ENCODE peak calls at places on chromosomes 16 and 17, in four cellular contexts. R is K562, W is A549, S is tibial nerve. K is an unnamed sample.

GRCh38 chr16:57623251-57624043 is 5.0 kb upstream of the ADGRG1 start:
- DNase-seq in S (no peak), W (peak), R (peak), K (peak)

GRCh38 chr16:21656795-21657768 is 4.7 kb upstream of the IGSF6 start:
- DNase-seq in W (peak), S (peak), R (peak), K (no peak)

GRCh38 chr17:74454197-74455024 is 12.0 kb upstream of the CD300A start:
- DNase-seq in S (peak), W (no peak), R (no peak), K (peak)

GRCh38 chr16:61814716-61815347 is 221.4 kb downstream of the CDH8 start:
- DNase-seq in R (no peak), S (no peak), W (no peak), K (no peak)

GRCh38 chr17:82161216-82161615 is 51.4 kb downstream of the CCDC57 start:
- DNase-seq in W (no peak), S (no peak), R (no peak), K (no peak)

GRCh38 chr17:9141423-9141753 is 120.1 kb downstream of the NTN1 start:
- DNase-seq in W (no peak), R (no peak), S (no peak), K (no peak)

GRCh38 chr17:7479389-7480192 is at the start of gene ZBTB4:
- DNase-seq in S (no peak), W (peak), R (peak), K (peak)

GRCh38 chr17:35345926-35346771 is 27.3 kb downstream of the SLFN11 start:
- DNase-seq in R (no peak), W (no peak), S (peak), K (peak)

GRCh38 chr16:85369741-85370528 is 243.2 kb upstream of the GSE1 start:
- DNase-seq in W (peak), S (peak), R (peak), K (peak)

GRCh38 chr16:85370543-85370880 is 242.6 kb upstream of the GSE1 start:
- DNase-seq in S (no peak), R (peak), W (no peak), K (no peak)

GRCh38 chr16:85372627-85373372 is 240.3 kb upstream of the GSE1 start:
- DNase-seq in W (peak), R (peak), S (no peak), K (no peak)

GRCh38 chr16:85371948-85372347 is 241.2 kb upstream of the GSE1 start:
- DNase-seq in W (no peak), S (no peak), R (no peak), K (no peak)

DNA sequence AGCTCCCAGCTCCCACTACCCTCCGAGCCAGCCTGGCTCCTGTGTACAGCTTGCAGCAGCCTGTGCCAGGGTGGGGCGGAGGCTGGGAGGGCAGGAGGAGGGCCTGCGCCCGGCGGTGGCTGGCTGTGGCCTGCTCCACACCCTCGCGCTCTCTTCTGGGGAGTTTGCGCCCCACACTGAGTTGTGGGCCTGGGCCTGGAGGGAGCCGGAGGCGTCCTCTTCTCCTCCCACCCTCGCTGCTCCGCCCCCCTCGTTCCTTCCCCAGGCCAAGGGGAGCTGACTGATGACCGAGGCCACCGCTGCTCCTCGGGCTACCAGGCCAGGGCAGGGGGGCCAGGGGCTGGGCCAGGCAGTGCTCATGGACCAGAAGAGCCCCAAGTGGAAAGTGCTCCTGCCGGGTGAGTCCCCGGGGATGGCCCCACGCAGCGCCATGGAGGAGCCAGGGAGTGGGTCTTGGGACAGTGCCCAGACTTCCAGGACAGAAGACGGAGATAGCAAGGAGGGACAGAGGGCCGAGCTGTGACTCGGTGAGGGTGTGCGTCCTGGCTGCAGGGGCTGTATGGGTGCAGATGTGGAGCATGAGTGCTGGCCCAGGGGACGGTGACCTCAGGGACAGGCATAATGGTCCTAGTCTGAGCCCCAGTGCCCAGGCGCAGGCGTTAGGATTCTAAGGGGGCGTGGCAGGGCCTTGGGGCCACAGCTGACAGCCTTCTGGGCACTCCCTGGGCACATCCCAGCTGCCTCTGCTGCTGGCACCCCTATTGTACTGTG is 242.1 kb upstream of the GSE1 start:
- DNase-seq in R (peak), W (no peak), S (peak), K (peak)
- TF ChIP-seq CTCF in R (no peak), W (no peak), S (no peak), K (no peak)

DNA sequence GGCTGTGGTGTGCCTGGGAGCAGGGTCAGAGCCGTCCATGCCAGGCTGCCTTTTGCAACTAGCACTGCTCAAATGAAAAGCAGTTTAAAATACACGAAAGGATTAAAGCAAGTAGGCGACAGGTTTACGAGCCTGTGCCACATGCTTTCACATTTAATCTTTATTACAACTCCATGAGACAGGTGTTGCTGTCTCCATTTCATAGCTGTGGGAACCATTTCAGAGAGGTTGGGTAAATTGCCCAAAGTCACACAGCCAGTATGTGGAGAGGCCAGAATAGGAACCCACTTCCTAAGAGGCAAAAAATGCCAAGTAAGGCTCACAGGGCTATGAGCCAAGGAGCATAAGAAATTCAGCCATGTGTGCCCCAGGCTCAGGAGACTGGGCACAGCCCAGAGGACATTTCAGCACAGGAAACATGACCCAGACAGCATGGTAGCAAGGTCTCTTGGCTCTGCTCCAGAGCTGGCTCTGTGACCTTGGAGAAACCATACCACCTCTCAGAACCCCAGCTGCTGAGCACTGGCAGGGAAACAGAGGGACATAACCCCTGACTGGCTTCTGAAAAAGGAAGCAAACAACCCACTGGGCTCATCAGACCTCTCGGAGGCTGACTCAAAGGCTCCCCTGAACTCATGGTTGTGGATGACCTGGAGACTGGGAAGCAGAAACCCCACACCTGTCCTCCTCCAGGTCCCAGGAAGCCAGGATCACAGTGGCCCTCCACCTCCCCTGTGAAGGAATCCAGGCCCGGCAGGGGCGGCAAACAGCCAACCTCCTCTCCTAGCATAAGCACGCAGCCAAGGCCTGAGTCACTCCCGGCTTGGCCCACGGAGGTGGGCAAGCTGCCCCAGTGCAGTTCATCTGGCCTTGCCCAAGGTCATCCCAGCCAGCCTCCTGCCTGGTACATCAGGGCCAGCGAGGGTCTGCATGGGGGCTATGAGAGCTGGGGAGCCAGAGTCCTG is 40.3 kb upstream of the MRPS23 start:
- DNase-seq in W (peak), S (no peak), R (no peak), K (peak)
- TF ChIP-seq EP300 in W (peak), S (no peak), R (no peak), K (no peak)

DNA sequence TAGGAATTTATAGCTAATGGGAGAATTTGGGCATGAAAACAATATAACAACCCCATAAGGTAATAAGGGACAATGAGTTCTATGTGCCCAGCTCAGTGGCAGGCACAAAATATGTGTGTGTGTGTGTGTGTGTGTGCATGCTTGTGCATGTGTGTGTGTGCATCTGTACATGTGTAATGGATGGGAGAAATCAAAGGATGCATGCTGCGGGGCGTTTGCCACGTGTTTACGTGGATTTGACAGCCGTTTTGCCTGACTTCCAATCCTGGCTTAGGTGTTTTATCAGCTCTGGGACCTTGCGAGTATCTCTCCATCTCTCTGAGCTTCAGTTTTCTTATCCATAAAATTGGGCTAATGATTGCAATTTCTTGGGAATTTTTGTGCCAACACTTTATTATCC is 108.4 kb downstream of the IRX5 start:
- DNase-seq in R (no peak), S (no peak), W (no peak), K (no peak)
- TF ChIP-seq CTCF in R (no peak), S (no peak), W (no peak), K (no peak)

GRCh38 chr16:48447428-48447827 is 62.2 kb upstream of the SIAH1 start:
- DNase-seq in R (no peak), S (no peak), W (no peak), K (no peak)

GRCh38 chr16:48448799-48449481 is 63.7 kb upstream of the SIAH1 start:
- DNase-seq in R (no peak), W (no peak), S (no peak), K (no peak)

GRCh38 chr16:48446534-48446920 is 61.3 kb upstream of the SIAH1 start:
- DNase-seq in W (no peak), S (no peak), R (no peak), K (no peak)

GRCh38 chr16:48445782-48446533 is 60.7 kb upstream of the SIAH1 start:
- DNase-seq in S (no peak), R (no peak), W (no peak), K (no peak)

DNA sequence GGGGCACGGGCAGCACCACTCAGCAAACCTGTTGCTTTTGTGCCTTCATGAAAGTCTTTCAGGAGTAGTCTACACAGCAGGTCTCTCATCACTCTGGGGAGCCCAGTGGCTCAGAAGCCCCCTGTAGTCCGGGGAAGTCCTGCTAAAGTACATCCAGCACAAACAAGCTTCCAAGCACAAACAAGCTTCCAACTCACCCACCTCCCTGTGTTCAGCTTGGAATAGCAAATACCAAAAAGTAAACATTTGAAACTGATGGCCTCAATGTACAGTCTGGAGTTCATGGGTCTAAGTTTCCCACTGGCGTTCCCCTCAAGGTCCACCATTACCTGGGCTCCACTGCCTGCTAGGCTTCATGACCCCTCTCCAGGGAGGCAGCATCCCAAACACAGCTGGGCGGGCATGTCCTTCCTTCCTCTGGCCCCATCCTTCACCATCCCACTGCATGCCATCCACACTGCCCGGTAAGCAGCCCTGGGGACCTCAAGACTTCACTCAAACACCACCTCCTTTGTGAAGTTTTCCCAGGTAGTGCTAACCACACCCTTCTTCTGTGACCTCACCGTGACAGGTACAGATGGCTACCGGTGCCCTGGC is 62.8 kb upstream of the SIAH1 start:
- DNase-seq in W (no peak), S (no peak), R (no peak), K (no peak)
- TF ChIP-seq EP300 in W (no peak), S (no peak), R (no peak), K (no peak)

DNA sequence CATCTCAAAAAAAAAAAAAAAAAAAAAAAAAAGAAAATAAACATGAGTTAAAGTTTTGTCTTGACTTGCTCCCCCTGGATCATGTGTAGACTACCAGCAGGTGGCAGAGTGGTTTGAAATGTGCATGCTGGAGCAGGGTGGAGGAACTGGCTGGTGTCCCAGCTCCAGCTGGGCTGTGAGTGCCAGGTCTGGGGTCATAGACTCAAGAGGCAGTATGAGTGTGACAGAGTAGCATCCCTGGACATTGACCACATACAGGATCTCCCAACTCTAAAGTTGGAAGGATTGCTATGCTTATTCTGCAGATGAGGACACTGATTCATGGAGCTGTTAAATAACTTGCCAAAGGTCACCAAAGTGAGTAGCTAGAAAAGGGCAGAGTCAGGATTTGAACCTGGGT is 198.0 kb upstream of the MPHOSPH6 start:
- DNase-seq in S (no peak), R (peak), W (peak), K (no peak)
- TF ChIP-seq CTCF in S (no peak), R (peak), W (no peak), K (no peak)

DNA sequence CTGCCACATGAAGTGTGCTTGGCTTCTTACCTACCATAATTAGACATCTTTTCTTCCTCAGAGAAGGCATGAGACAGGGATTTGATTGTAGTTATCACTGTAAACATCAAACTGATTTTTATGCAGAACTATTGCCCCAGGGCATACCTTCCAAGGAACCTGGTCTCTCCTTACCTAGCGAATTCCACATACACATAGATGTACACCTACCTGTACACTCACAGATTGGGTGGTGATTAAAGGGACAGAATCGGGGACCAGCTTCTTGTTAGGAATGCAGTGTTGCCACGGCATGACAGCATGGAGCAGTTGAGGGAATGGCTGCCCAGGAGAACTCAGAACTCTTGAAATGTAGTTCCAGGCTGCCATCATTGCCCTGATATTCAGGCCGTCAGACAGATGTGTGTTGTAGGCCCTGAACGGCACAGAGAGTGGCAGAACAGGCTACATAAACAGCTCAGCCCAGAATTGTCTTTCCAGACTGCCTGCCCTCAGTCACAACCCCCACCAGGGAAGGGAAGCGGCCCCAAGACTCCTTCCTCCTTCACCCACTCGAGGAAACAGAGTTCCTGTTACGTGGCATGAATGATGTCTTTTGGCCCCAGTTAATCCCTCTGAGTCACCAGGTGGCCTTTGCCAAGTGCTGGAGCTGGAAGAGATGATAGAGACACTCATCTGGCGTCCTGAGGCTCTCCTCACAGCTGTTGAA is 17.8 kb upstream of the NAGLU start:
- DNase-seq in W (peak), S (peak), R (peak), K (peak)
- TF ChIP-seq EP300 in W (peak), S (peak), R (peak), K (peak)

GRCh38 chr17:4594406-4595349 is 10.3 kb downstream of the SMTNL2 start:
- DNase-seq in R (peak), W (no peak), S (no peak), K (peak)
- TF ChIP-seq CTCF in R (peak), W (no peak), S (peak), K (peak)

DNA sequence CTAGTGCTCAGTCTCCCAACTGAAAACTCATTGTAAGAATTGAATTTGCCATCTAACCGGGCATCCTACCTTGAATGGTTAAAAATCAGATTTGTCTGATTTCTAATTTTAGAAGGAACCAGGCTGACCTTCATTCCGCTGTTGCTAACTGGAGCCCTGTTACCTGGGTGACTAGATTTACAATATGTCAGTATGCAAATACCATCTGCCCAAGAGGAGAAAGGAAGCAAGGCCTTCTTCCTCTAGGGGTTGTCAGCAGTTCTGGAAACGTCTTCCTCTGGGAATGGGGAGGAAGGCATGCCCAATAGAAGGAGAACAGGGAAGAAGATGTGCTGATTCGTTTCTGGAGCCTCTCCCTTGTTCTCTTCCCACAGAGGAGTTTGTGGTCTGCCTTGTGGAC is 137.9 kb downstream of the PITPNC1 start:
- DNase-seq in R (no peak), S (no peak), W (no peak), K (no peak)
- TF ChIP-seq EP300 in R (no peak), S (no peak), W (no peak), K (no peak)

DNA sequence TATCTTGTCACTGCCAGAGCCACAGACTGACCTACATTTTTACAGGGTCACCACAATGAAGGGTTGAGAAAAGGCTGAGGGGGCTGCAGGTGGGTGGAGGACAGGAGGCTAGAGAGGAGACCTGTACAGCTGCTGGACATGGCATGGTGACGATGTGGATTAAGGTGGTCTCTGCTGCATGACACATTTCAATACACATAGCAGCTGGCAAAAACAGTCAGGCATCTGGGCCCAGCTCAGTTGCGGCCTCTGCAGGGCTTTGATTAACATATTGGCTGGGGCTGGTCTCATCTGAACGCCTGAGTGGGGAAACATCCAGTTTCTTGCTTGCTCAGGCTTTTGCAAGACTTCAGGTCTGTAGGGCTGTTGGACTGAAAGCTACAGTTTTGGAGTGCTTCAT is 265.4 kb upstream of the FOXF1 start:
- DNase-seq in S (no peak), W (no peak), R (no peak), K (no peak)
- TF ChIP-seq CTCF in S (no peak), W (no peak), R (no peak), K (no peak)